ENCODE peak calls at places on chromosomes 13 and 19, in four cellular contexts. W, J, K and M are unnamed samples.

GRCh38 chr19:18529782-18530181 is 7.9 kb upstream of the ELL start:
- DNase-seq in K (no peak), J (no peak), W (no peak), M (no peak)

GRCh38 chr19:1063909-1064660 is 2.9 kb upstream of the ARHGAP45 start:
- DNase-seq in J (peak; percentile 86), W (no peak), K (no peak), M (no peak)

GRCh38 chr13:98406971-98407370 is 169.9 kb downstream of the STK24 start:
- DNase-seq in W (no peak), K (no peak), J (no peak), M (no peak)

GRCh38 chr13:99454518-99455183 is 46.6 kb upstream of the TM9SF2 start:
- DNase-seq in J (no peak), K (no peak), W (no peak), M (no peak)

GRCh38 chr19:16940626-16941025 is 51.8 kb downstream of the F2RL3 start:
- DNase-seq in J (no peak), K (no peak), W (no peak), M (no peak)

GRCh38 chr19:50383307-50383851 is 768 bp upstream of the POLD1 start:
- DNase-seq in W (peak; percentile 37), J (no peak), K (no peak), M (no peak)

GRCh38 chr13:74246398-74246975 is 112.3 kb upstream of the KLF12 start:
- DNase-seq in J (no peak), K (peak; percentile 43), W (no peak), M (no peak)

GRCh38 chr13:110036060-110036459 is 249.7 kb upstream of the IRS2 start:
- DNase-seq in K (no peak), W (no peak), J (no peak), M (no peak)

GRCh38 chr19:46608581-46609345 is 7.6 kb downstream of the CALM3 start:
- DNase-seq in K (no peak), W (no peak), J (no peak), M (no peak)

GRCh38 chr19:38731654-38732301 is 12.5 kb downstream of the CAPN12 start:
- DNase-seq in W (peak; percentile 19), K (no peak), J (no peak), M (no peak)

GRCh38 chr13:26061947-26062346 is 10.1 kb upstream of the SHISA2 start:
- DNase-seq in W (no peak), J (no peak), K (peak; percentile 61), M (no peak)

GRCh38 chr13:80239571-80240255 is 101.2 kb downstream of the SPRY2 start:
- DNase-seq in W (no peak), K (peak; percentile 2), J (no peak), M (no peak)

GRCh38 chr13:110346661-110347067 is 39.6 kb downstream of the COL4A2 start:
- DNase-seq in W (peak; percentile 69), J (no peak), K (no peak), M (no peak)

GRCh38 chr19:2250765-2251576 is 1.8 kb downstream of the AMH start:
- DNase-seq in K (no peak), W (no peak), J (no peak), M (no peak)

GRCh38 chr19:7337380-7338194 is 11.2 kb upstream of the ARHGEF18 start:
- DNase-seq in J (peak; percentile 23), W (no peak), K (no peak), M (no peak)

GRCh38 chr19:10872551-10873107 is 1.3 kb downstream of the CARM1 start:
- DNase-seq in K (no peak), W (no peak), J (no peak), M (no peak)

GRCh38 chr13:92833071-92833470 is 393.5 kb upstream of the GPC6 start:
- DNase-seq in K (peak; percentile 76), W (no peak), J (no peak), M (no peak)

GRCh38 chr13:37460211-37460610 is 138.4 kb downstream of the POSTN start:
- DNase-seq in K (peak; percentile 51), J (no peak), W (no peak), M (no peak)

GRCh38 chr13:111176421-111176820 is 61.3 kb downstream of the ARHGEF7 start:
- DNase-seq in K (no peak), W (no peak), J (no peak), M (no peak)

GRCh38 chr19:33797821-33798633 is 1.4 kb downstream of the KCTD15 start:
- DNase-seq in K (peak; percentile 33), J (no peak), W (no peak), M (no peak)

GRCh38 chr19:36939153-36939552 is 23.0 kb downstream of the ZNF568 start:
- DNase-seq in W (peak; percentile 7), K (no peak), J (no peak), M (no peak)

GRCh38 chr13:101408992-101409656 is 7.2 kb downstream of the NALCN start:
- DNase-seq in K (no peak), J (no peak), W (no peak), M (no peak)

GRCh38 chr19:45164577-45165335 is 4.0 kb upstream of the NKPD1 start:
- DNase-seq in K (peak; percentile 46), W (no peak), J (no peak), M (no peak)

GRCh38 chr13:76944457-76944856 is 3.9 kb upstream of the ACOD1 start:
- DNase-seq in K (peak; percentile 68), W (no peak), J (no peak), M (no peak)

GRCh38 chr13:57629821-57630235 is 1.7 kb upstream of the PCDH17 start:
- DNase-seq in J (no peak), K (peak; percentile 42), W (peak; percentile 84), M (no peak)

GRCh38 chr19:46466536-46467199 is 4.7 kb downstream of the PNMA8A start:
- DNase-seq in J (no peak), K (peak; percentile 92), W (no peak), M (no peak)

GRCh38 chr19:15170345-15170744 is 30.4 kb downstream of the NOTCH3 start:
- DNase-seq in K (no peak), W (no peak), J (no peak), M (no peak)